ENCODE peak calls at places on chromosomes 16 and 17, in four cellular contexts. V is SK-N-SH, L is transverse colon, P is A549. A is an unnamed sample.

GRCh38 chr17:28526381-28526780 is 20.2 kb downstream of the FOXN1 start:
- DNase-seq in V (peak), L (no peak), P (no peak), A (no peak)

GRCh38 chr17:292531-293382 is 59.9 kb downstream of the RPH3AL start:
- DNase-seq in V (no peak), L (no peak), P (no peak), A (no peak)

GRCh38 chr17:48616719-48617514 is 1.8 kb upstream of the HOXB8 start:
- DNase-seq in V (no peak), L (no peak), P (no peak), A (no peak)

GRCh38 chr17:77555741-77556291 is 402.7 kb upstream of the TNRC6C start:
- DNase-seq in V (peak), L (peak), P (no peak), A (no peak)

GRCh38 chr17:62300697-62301096 is 79.7 kb upstream of the EFCAB3 start:
- DNase-seq in V (no peak), L (no peak), P (no peak), A (no peak)

GRCh38 chr16:893360-893759 is 77.4 kb downstream of the LMF1 start:
- DNase-seq in V (peak), L (no peak), P (no peak), A (no peak)

GRCh38 chr17:64051153-64051552 is 30.7 kb upstream of the ICAM2 start:
- DNase-seq in V (no peak), L (no peak), P (no peak), A (no peak)

GRCh38 chr17:33945641-33946546 is 309.2 kb upstream of the CCL2 start:
- DNase-seq in V (no peak), L (no peak), P (no peak), A (no peak)

GRCh38 chr17:45396496-45397205 is 36.0 kb downstream of the ARHGAP27 start:
- DNase-seq in V (no peak), L (no peak), P (no peak), A (no peak)

GRCh38 chr17:78111012-78111726 is 17.4 kb downstream of the TMC6 start:
- DNase-seq in V (no peak), L (no peak), P (no peak), A (no peak)

GRCh38 chr16:89046491-89046890 is 47.2 kb upstream of the ACSF3 start:
- DNase-seq in V (no peak), L (no peak), P (no peak), A (no peak)

DNA sequence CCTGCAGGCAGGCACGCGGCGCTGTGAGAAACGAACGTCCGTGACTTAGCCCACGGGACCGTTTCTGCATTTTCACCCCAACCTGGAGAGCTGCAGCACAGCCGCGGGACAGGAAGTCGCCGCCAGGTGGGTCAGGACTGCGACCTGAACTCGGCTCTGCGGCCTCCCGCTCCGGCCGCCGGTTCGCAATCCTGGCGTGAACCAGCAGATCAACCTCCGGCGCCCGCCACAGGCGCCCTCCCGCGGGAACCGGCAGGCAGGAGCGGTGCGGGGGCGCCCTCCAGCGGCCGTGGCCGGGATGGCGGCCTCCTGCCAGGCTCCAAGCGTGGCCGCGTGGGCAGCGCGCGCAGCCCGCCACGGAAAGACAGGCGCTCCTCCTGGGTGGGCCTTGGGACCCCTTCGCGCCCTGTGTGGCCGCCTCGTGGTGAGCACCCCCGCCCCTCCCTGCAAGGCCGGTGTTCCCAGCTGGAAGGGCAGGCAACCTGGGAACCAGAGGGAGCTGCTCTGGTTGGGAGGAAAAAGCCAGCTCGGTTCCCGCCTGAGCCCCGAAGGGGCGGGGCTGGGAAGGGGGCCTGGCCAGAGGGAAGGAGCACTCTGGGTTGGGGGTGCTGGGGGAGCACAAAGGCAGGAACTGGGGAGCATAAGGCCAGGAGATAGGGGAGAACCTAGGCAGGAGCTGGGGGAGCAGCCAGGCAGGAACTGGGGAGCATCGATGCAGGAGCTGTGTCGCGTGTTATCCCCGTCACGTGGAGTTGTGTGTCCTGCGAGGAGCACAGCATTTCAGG is 28.2 kb downstream of the ACTG1 start:
- DNase-seq in V (peak), L (peak), P (peak), A (peak)
- TF ChIP-seq EP300 in V (no peak), L (no peak), P (no peak), A (peak)

GRCh38 chr16:17407321-17407720 is 63.4 kb downstream of the XYLT1 start:
- DNase-seq in V (no peak), L (no peak), P (no peak), A (no peak)

GRCh38 chr16:17403156-17403809 is 67.5 kb downstream of the XYLT1 start:
- DNase-seq in V (no peak), L (no peak), P (no peak), A (no peak)

GRCh38 chr16:17404903-17405691 is 65.7 kb downstream of the XYLT1 start:
- DNase-seq in V (peak), L (peak), P (no peak), A (no peak)

GRCh38 chr16:17408296-17408695 is 62.5 kb downstream of the XYLT1 start:
- DNase-seq in V (no peak), L (no peak), P (no peak), A (no peak)

GRCh38 chr16:17403859-17404545 is 66.8 kb downstream of the XYLT1 start:
- DNase-seq in V (no peak), L (no peak), P (no peak), A (no peak)
- TF ChIP-seq EP300 in V (no peak), L (no peak), P (no peak), A (no peak)

GRCh38 chr16:68246671-68247070 is 1.5 kb downstream of the PLA2G15 start:
- DNase-seq in V (no peak), L (no peak), P (no peak), A (no peak)
- TF ChIP-seq EP300 in V (no peak), L (no peak), P (no peak), A (no peak)

DNA sequence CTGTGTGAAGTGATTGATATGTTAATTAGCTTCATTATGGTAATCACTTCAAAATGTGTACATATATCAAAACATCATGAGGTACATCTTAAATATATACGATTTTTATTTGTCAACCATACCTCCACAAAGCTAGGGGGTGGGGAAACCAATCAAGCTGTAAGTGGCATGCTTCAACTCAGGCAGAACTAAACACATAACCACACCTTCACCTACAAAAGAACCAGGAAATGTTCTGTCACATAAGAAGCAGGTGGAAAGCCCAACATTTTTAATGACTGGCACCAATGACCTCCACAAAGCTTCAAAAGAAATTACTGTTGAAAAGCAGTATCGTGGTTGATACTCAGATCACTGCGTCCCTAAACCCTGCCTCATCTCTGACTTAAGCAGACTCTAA is 867.7 kb upstream of the EEF2KMT start:
- DNase-seq in V (no peak), L (no peak), P (no peak), A (no peak)
- TF ChIP-seq EP300 in V (no peak), L (no peak), P (no peak), A (no peak)

GRCh38 chr16:66928702-66929388 is 3.5 kb upstream of the RRAD start:
- DNase-seq in V (peak), L (peak), P (no peak), A (peak)
- TF ChIP-seq EP300 in V (no peak), L (no peak), P (no peak), A (no peak)

DNA sequence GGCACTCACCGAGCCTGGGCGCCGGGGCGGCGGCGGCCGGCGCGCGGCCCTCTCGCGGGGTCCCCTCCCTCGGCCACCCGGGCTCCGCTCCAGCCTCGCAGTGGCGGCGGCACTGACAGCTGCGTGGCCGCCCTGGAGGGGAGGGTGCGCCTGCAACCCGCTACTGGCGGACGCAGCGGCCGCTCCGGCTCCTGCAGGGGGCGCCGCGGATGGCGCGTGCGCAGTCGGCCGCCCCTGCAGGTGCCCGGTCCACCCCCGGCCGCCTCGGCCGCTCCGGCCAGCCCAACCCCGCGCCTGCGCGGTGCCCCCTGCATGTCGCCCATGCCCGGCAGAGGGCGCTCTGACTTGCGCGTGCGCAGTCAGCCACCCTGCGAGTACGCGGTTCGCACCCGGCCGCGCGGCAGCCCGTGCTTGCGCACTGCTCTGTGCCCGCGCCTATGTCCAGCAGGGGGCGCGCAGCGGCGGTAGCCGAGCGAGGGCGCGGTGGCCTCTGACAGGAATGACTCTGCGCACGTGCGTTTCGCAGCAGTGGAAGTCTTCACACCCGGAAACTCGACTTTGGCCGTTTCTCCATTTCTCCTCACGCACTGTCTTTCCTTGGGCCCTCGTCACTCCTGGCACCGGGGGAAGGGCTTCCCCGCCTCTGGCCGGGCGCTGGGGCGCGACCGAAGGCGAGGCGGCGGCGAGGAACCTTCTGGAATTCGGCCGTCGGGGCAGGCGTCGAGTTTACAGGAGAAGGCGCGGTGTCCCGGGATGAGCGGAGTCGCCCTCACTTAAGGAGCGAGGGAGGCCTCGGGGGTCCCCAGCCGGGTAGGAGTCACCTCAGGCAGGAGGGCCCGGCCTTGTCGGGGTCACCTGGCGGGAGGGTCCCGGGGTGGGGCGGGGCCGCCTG is at the start of gene ABCA3:
- DNase-seq in V (peak), L (peak), P (peak), A (peak)
- TF ChIP-seq EP300 in V (no peak), L (no peak), P (no peak), A (no peak)

DNA sequence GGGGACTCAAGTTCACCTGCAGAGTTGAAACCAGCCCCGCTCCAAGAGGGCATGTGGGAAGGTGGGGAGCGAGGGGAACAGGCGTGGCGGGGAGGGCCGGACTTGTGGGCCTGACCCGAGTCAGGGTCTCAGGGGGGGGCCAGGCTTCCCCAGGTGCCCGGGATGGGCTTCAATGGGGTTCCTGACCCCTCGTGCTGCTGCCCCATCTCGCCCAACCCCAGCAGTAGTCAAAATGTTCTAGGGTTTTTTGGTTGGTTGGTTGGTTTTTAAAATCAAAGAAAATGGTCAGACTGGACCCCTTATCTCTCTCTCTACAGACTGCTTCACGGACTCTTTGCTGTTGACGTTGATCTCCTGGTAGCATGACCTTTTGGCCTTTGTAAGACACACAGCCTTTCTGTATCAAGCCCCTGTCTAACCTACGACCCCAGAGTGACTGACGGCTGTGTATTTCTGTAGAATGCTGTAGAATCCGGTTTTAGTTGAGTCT is 69.5 kb downstream of the AMFR start:
- DNase-seq in V (peak), L (peak), P (no peak), A (no peak)
- TF ChIP-seq EP300 in V (no peak), L (no peak), P (no peak), A (no peak)

GRCh38 chr16:48385272-48385953 is at the start of gene SIAH1:
- DNase-seq in V (peak), L (peak), P (peak), A (peak)
- TF ChIP-seq EP300 in V (no peak), L (no peak), P (no peak), A (no peak)